ENCODE peak calls at places on chromosomes 4 and X, in seven cellular contexts. W is HCT116, H is GM12878, I is HepG2, T is SK-N-SH, D is K562, E is H1. Z is an unnamed sample. For H3K4me1, the result is how much of the 10 kb centered on the place peaks cover.

GRCh38 chrX:130174051-130174704 is 2.4 kb downstream of the RAB33A start:
- DNase-seq in W (no peak), H (no peak), I (no peak), T (peak), D (peak), E (no peak), Z (no peak)

GRCh38 chrX:50973199-50973598 is 62.7 kb downstream of the BMP15 start:
- DNase-seq in W (no peak), H (no peak), I (no peak), T (no peak), D (no peak), E (no peak), Z (no peak)

GRCh38 chrX:63330681-63331080 is 20.5 kb downstream of the SPIN4 start:
- DNase-seq in W (no peak), H (no peak), I (no peak), T (no peak), D (no peak), E (no peak), Z (no peak)

GRCh38 chr4:23884261-23884660 is 5.6 kb downstream of the PPARGC1A start:
- DNase-seq in W (no peak), H (no peak), I (no peak), T (no peak), D (no peak), E (no peak), Z (no peak)

GRCh38 chrX:13569479-13570244 is at the start of gene EGFL6:
- DNase-seq in W (no peak), H (no peak), I (no peak), T (peak), D (no peak), E (peak), Z (no peak)

GRCh38 chr4:31929676-31930075 is 1209.5 kb downstream of the PCDH7 start:
- DNase-seq in W (no peak), H (no peak), I (no peak), T (no peak), D (no peak), E (no peak), Z (no peak)

GRCh38 chr4:67580577-67580976 is 22.1 kb downstream of the STAP1 start:
- DNase-seq in W (no peak), H (no peak), I (no peak), T (no peak), D (no peak), E (no peak), Z (no peak)

GRCh38 chr4:22389240-22389871 is 126.5 kb downstream of the ADGRA3 start:
- DNase-seq in W (peak), H (no peak), I (peak), T (peak), D (peak), E (no peak), Z (peak)

GRCh38 chr4:100257567-100257966 is 67.3 kb upstream of the DDIT4L start:
- DNase-seq in W (peak), H (no peak), I (no peak), T (no peak), D (no peak), E (no peak), Z (no peak)

GRCh38 chr4:183139058-183139740 is 40.1 kb downstream of the WWC2 start:
- DNase-seq in W (no peak), H (no peak), I (no peak), T (no peak), D (no peak), E (no peak), Z (no peak)

GRCh38 chr4:184752496-184753275 is 18.8 kb upstream of the CENPU start:
- DNase-seq in W (no peak), H (no peak), I (no peak), T (no peak), D (no peak), E (no peak), Z (no peak)

GRCh38 chr4:743463-744211 is 38.0 kb downstream of the PCGF3 start:
- DNase-seq in W (no peak), H (no peak), I (no peak), T (no peak), D (no peak), E (no peak), Z (no peak)
- H3K9ac ChIP-seq in W (no peak), H (no peak), I (no peak), T (no peak), D (no peak), E (no peak), Z (no peak)

GRCh38 chr4:19038231-19038630 is 1016.7 kb upstream of the LCORL start:
- DNase-seq in W (no peak), H (no peak), I (no peak), T (no peak), D (no peak), E (no peak), Z (no peak)
- TF ChIP-seq YY1 in W (no peak), H (no peak), I (no peak), T (no peak), D (no peak), E (no peak), Z (no peak)

GRCh38 chr4:25844957-25845712 is 17.7 kb downstream of the SEL1L3 start:
- DNase-seq in W (no peak), H (no peak), I (no peak), T (no peak), D (no peak), E (no peak), Z (no peak)
- H3K4me1 ChIP-seq in W (under half), H (under half), I (under half), T (under half), D (under half), E (under half), Z (under half)

GRCh38 chr4:164613761-164614277 is 140.1 kb upstream of the SMIM31 start:
- DNase-seq in W (no peak), H (no peak), I (no peak), T (no peak), D (no peak), E (no peak), Z (no peak)
- H3K9ac ChIP-seq in W (no peak), H (no peak), I (no peak), T (no peak), D (no peak), E (no peak), Z (no peak)

GRCh38 chrX:17415242-17415815 is 40.3 kb downstream of the NHS start:
- DNase-seq in W (no peak), H (no peak), I (no peak), T (no peak), D (no peak), E (no peak), Z (no peak)
- TF ChIP-seq YY1 in W (no peak), H (no peak), I (no peak), T (no peak), D (no peak), E (no peak), Z (no peak)

DNA sequence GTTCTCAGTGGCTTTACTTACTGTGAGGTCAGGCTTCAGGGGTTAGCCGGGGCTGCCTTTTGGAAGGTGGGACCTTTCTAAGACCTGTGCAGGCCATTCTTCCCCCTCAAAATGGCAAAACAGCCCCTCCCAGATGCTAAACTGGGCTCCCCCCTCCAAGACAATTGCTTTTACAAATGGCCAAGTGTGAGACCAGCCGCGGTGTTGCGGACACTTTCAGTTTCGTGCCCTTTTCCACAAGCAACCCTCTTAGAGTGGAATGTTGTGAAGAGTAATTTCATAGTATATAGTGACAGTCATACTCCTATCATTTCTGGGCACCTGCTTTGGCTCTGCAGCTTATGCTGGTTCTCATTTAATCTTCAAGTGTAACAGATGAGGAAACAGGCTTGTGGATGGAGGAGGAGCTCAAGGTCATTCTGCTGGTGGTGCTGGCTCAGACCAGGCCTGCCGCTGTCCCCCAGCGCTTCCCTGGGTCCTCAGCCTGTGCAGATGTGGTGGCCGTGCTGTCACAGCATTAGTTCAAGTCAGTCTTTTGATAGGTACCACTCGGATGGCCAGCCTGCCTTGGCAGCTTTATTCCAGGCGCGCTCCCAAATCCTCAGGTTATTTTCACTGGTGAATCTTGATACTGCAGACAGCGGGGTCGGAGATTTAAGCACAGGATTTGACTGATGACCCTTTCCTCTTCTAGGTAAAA is 55.0 kb upstream of the TADA2B start:
- DNase-seq in W (no peak), H (no peak), I (no peak), T (peak), D (peak), E (no peak), Z (no peak)
- H3K4me1 ChIP-seq in W (under half), H (under half), I (half or more), T (half or more), D (under half), E (under half), Z (under half)

GRCh38 chr4:186688150-186688943 is 35.3 kb downstream of the FAT1 start:
- DNase-seq in W (no peak), H (no peak), I (peak), T (no peak), D (no peak), E (peak), Z (peak)

GRCh38 chr4:186685744-186686143 is 37.9 kb downstream of the FAT1 start:
- DNase-seq in W (peak), H (no peak), I (peak), T (no peak), D (no peak), E (no peak), Z (no peak)

GRCh38 chr4:186687263-186687662 is 36.4 kb downstream of the FAT1 start:
- DNase-seq in W (no peak), H (no peak), I (no peak), T (no peak), D (no peak), E (no peak), Z (no peak)

GRCh38 chr4:186691396-186691795 is 32.3 kb downstream of the FAT1 start:
- DNase-seq in W (no peak), H (no peak), I (no peak), T (no peak), D (no peak), E (no peak), Z (no peak)

DNA sequence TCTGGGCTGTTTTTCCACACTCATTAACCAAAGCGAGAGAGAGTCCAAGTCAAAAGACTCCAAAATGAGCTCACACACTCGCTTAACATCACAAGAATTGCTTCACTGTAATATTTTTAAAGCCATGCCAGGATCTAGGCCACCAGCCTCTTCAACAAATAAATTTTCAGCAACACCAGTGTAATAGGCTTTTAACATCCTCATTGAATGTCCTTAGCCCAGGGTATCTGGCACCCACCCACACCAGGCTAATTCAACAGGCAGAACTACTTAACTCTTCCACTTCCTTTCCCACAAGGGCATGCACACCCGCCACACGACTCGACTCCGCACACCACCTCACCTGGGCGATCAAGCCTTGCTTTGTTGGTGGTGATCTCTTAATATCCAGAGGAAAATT is 34.2 kb downstream of the FAT1 start:
- DNase-seq in W (no peak), H (no peak), I (no peak), T (no peak), D (no peak), E (no peak), Z (no peak)
- H3K9ac ChIP-seq in W (no peak), H (no peak), I (no peak), T (no peak), D (no peak), E (no peak), Z (peak)

GRCh38 chr4:175776217-175776616 is 35.8 kb downstream of the GPM6A start:
- DNase-seq in W (no peak), H (no peak), I (no peak), T (no peak), D (no peak), E (no peak), Z (peak)

GRCh38 chr4:175770555-175770954 is 41.5 kb downstream of the GPM6A start:
- DNase-seq in W (no peak), H (no peak), I (no peak), T (no peak), D (no peak), E (no peak), Z (no peak)

GRCh38 chr4:175767130-175767529 is 44.9 kb downstream of the GPM6A start:
- DNase-seq in W (no peak), H (no peak), I (no peak), T (no peak), D (no peak), E (no peak), Z (no peak)

GRCh38 chr4:175772170-175772685 is 39.8 kb downstream of the GPM6A start:
- DNase-seq in W (no peak), H (no peak), I (no peak), T (no peak), D (no peak), E (no peak), Z (no peak)
- TF ChIP-seq YY1 in W (no peak), H (no peak), I (no peak), T (no peak), D (no peak), E (no peak), Z (no peak)

GRCh38 chr4:147737623-147738022 is 5.7 kb downstream of the ARHGAP10 start:
- DNase-seq in W (no peak), H (no peak), I (no peak), T (no peak), D (no peak), E (no peak), Z (no peak)

GRCh38 chr4:147734496-147734895 is 2.6 kb downstream of the ARHGAP10 start:
- DNase-seq in W (no peak), H (no peak), I (no peak), T (no peak), D (no peak), E (no peak), Z (no peak)

GRCh38 chr4:147733614-147734344 is 1.9 kb downstream of the ARHGAP10 start:
- DNase-seq in W (no peak), H (no peak), I (no peak), T (peak), D (no peak), E (no peak), Z (no peak)

GRCh38 chr4:147735413-147736301 is 3.8 kb downstream of the ARHGAP10 start:
- DNase-seq in W (no peak), H (no peak), I (no peak), T (no peak), D (no peak), E (no peak), Z (no peak)

DNA sequence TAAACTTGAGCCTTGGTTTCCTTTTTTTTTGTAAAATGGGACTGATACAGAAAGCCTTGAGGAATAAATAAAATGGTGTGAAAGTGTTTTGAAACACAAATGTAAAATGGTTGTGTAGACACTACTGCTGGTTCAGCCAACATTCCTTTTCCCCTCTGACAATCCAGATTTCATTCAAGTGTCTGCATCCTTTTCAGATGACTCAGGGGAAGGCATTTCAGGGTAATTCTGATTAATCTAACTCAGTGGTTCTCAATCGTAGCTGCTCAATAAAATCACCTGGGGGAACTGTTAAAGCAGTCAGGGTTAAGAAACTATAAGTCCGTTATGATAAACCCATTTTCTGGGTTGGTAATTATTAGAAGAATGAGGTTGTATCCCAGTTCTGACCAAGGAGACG is 4.6 kb downstream of the ARHGAP10 start:
- DNase-seq in W (no peak), H (no peak), I (no peak), T (no peak), D (no peak), E (no peak), Z (no peak)
- H3K4me1 ChIP-seq in W (under half), H (under half), I (under half), T (under half), D (under half), E (under half), Z (under half)

DNA sequence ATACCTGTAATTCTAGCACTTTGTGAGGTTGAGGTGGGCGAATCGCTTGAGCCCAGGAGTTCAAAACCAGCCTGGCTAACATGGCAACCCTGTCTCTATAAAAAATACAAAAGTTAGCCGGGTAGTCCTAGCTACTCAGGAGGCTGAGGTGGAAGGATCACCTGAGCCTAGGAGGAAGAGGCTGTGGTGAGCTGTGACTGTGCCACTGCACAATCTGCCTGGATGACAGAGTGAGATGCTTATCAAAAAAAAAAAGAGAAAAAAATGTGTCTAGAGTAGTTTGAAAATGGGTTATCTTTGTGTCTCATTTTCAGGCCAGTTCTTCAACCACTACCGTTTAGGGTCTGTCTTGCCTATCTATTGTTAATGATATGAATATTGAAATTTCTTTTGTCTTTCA is 98.1 kb downstream of the EGF start:
- DNase-seq in W (no peak), H (no peak), I (no peak), T (no peak), D (no peak), E (no peak), Z (no peak)
- H3K9ac ChIP-seq in W (no peak), H (no peak), I (no peak), T (no peak), D (no peak), E (no peak), Z (no peak)

Z was measured in NT2/D1.